ENCODE peak calls at places on chromosome 2, in eight cellular contexts. One of them, this sample, is unnamed.

GRCh38 chr2:137951606-137952005 is 12.7 kb upstream of the HNMT start:
- DNase-seq in kidney epithelial cell: no peak
- DNase-seq in lower leg skin: no peak
- DNase-seq in Panc1: no peak
- DNase-seq in astrocyte: peak
- DNase-seq in GM23338: no peak
- DNase-seq in brain microvascular endothelial cell: peak
- DNase-seq in cardiac muscle cell: no peak
- DNase-seq in this sample: no peak

GRCh38 chr2:207475546-207475945 is 54.2 kb upstream of the CREB1 start:
- DNase-seq in GM23338: no peak
- DNase-seq in kidney epithelial cell: no peak
- DNase-seq in Panc1: no peak
- DNase-seq in astrocyte: peak
- DNase-seq in brain microvascular endothelial cell: no peak
- DNase-seq in lower leg skin: no peak
- DNase-seq in cardiac muscle cell: no peak
- DNase-seq in this sample: no peak

GRCh38 chr2:201191132-201191875 is 8.4 kb downstream of the CASP10 start:
- DNase-seq in cardiac muscle cell: no peak
- DNase-seq in astrocyte: peak
- DNase-seq in kidney epithelial cell: no peak
- DNase-seq in Panc1: no peak
- DNase-seq in brain microvascular endothelial cell: no peak
- DNase-seq in lower leg skin: no peak
- DNase-seq in GM23338: no peak
- DNase-seq in this sample: no peak

GRCh38 chr2:187775651-187776050 is 221.4 kb upstream of the TFPI start:
- DNase-seq in GM23338: no peak
- DNase-seq in brain microvascular endothelial cell: peak
- DNase-seq in cardiac muscle cell: no peak
- DNase-seq in lower leg skin: no peak
- DNase-seq in Panc1: no peak
- DNase-seq in astrocyte: peak
- DNase-seq in kidney epithelial cell: no peak
- DNase-seq in this sample: no peak

GRCh38 chr2:239283961-239284801 is 116.6 kb downstream of the HDAC4 start:
- DNase-seq in astrocyte: no peak
- DNase-seq in brain microvascular endothelial cell: no peak
- DNase-seq in Panc1: no peak
- DNase-seq in GM23338: no peak
- DNase-seq in lower leg skin: no peak
- DNase-seq in cardiac muscle cell: no peak
- DNase-seq in kidney epithelial cell: no peak
- DNase-seq in this sample: no peak

GRCh38 chr2:157692768-157693167 is 64.1 kb upstream of the ACVR1C start:
- DNase-seq in cardiac muscle cell: no peak
- DNase-seq in brain microvascular endothelial cell: peak
- DNase-seq in GM23338: no peak
- DNase-seq in lower leg skin: no peak
- DNase-seq in kidney epithelial cell: peak
- DNase-seq in Panc1: peak
- DNase-seq in astrocyte: peak
- DNase-seq in this sample: no peak

GRCh38 chr2:54459037-54459441 is 2.9 kb downstream of the SPTBN1 start:
- DNase-seq in cardiac muscle cell: no peak
- DNase-seq in brain microvascular endothelial cell: no peak
- DNase-seq in Panc1: no peak
- DNase-seq in kidney epithelial cell: no peak
- DNase-seq in astrocyte: peak
- DNase-seq in lower leg skin: no peak
- DNase-seq in GM23338: no peak
- DNase-seq in this sample: no peak

GRCh38 chr2:121638333-121638732 is 10.9 kb downstream of the CLASP1 start:
- DNase-seq in brain microvascular endothelial cell: no peak
- DNase-seq in kidney epithelial cell: no peak
- DNase-seq in Panc1: no peak
- DNase-seq in cardiac muscle cell: no peak
- DNase-seq in astrocyte: no peak
- DNase-seq in GM23338: no peak
- DNase-seq in lower leg skin: no peak
- DNase-seq in this sample: no peak

GRCh38 chr2:54454922-54455583 is 1.1 kb upstream of the SPTBN1 start:
- DNase-seq in lower leg skin: no peak
- DNase-seq in brain microvascular endothelial cell: no peak
- DNase-seq in cardiac muscle cell: peak
- DNase-seq in kidney epithelial cell: no peak
- DNase-seq in astrocyte: no peak
- DNase-seq in GM23338: peak
- DNase-seq in Panc1: no peak
- DNase-seq in this sample: no peak

GRCh38 chr2:178722296-178722695 is 84.9 kb downstream of the TTN start:
- DNase-seq in Panc1: no peak
- DNase-seq in cardiac muscle cell: no peak
- DNase-seq in astrocyte: no peak
- DNase-seq in lower leg skin: no peak
- DNase-seq in GM23338: no peak
- DNase-seq in brain microvascular endothelial cell: no peak
- DNase-seq in kidney epithelial cell: no peak
- DNase-seq in this sample: no peak

GRCh38 chr2:225998653-225999052 is 599.1 kb downstream of the NYAP2 start:
- DNase-seq in kidney epithelial cell: no peak
- DNase-seq in astrocyte: peak
- DNase-seq in Panc1: no peak
- DNase-seq in GM23338: peak
- DNase-seq in cardiac muscle cell: no peak
- DNase-seq in brain microvascular endothelial cell: peak
- DNase-seq in lower leg skin: no peak
- DNase-seq in this sample: no peak

GRCh38 chr2:68564426-68564825 is 79.0 kb upstream of the PROKR1 start:
- DNase-seq in brain microvascular endothelial cell: no peak
- DNase-seq in Panc1: no peak
- DNase-seq in lower leg skin: no peak
- DNase-seq in astrocyte: no peak
- DNase-seq in kidney epithelial cell: no peak
- DNase-seq in cardiac muscle cell: no peak
- DNase-seq in GM23338: no peak
- DNase-seq in this sample: no peak

GRCh38 chr2:234459401-234460009 is 37.4 kb downstream of the ARL4C start:
- DNase-seq in brain microvascular endothelial cell: no peak
- DNase-seq in kidney epithelial cell: no peak
- DNase-seq in cardiac muscle cell: no peak
- DNase-seq in GM23338: no peak
- DNase-seq in lower leg skin: no peak
- DNase-seq in astrocyte: no peak
- DNase-seq in Panc1: no peak
- DNase-seq in this sample: no peak

GRCh38 chr2:219642465-219643083 is 15.1 kb downstream of the SLC4A3 start:
- DNase-seq in kidney epithelial cell: peak
- DNase-seq in cardiac muscle cell: peak
- DNase-seq in astrocyte: peak
- DNase-seq in lower leg skin: peak
- DNase-seq in GM23338: peak
- DNase-seq in brain microvascular endothelial cell: peak
- DNase-seq in Panc1: peak
- DNase-seq in this sample: peak

GRCh38 chr2:218985325-218986091 is 524 bp upstream of the FEV start:
- DNase-seq in GM23338: peak
- DNase-seq in kidney epithelial cell: no peak
- DNase-seq in lower leg skin: no peak
- DNase-seq in astrocyte: no peak
- DNase-seq in Panc1: no peak
- DNase-seq in brain microvascular endothelial cell: no peak
- DNase-seq in cardiac muscle cell: no peak
- DNase-seq in this sample: no peak

GRCh38 chr2:226732478-226733188 is 67.0 kb downstream of the IRS1 start:
- DNase-seq in Panc1: no peak
- DNase-seq in astrocyte: no peak
- DNase-seq in cardiac muscle cell: no peak
- DNase-seq in lower leg skin: no peak
- DNase-seq in GM23338: no peak
- DNase-seq in brain microvascular endothelial cell: no peak
- DNase-seq in kidney epithelial cell: no peak
- DNase-seq in this sample: no peak

GRCh38 chr2:26363323-26363722 is 16.7 kb upstream of the ADGRF3 start:
- DNase-seq in brain microvascular endothelial cell: peak
- DNase-seq in lower leg skin: no peak
- DNase-seq in GM23338: no peak
- DNase-seq in kidney epithelial cell: no peak
- DNase-seq in astrocyte: peak
- DNase-seq in cardiac muscle cell: no peak
- DNase-seq in Panc1: no peak
- DNase-seq in this sample: no peak

GRCh38 chr2:69615078-69615630 is 28.4 kb downstream of the AAK1 start:
- DNase-seq in GM23338: no peak
- DNase-seq in kidney epithelial cell: no peak
- DNase-seq in Panc1: no peak
- DNase-seq in lower leg skin: no peak
- DNase-seq in brain microvascular endothelial cell: peak
- DNase-seq in astrocyte: peak
- DNase-seq in cardiac muscle cell: no peak
- DNase-seq in this sample: no peak

GRCh38 chr2:168054657-168055056 is 192.7 kb downstream of the STK39 start:
- DNase-seq in kidney epithelial cell: no peak
- DNase-seq in Panc1: no peak
- DNase-seq in GM23338: peak
- DNase-seq in cardiac muscle cell: no peak
- DNase-seq in lower leg skin: no peak
- DNase-seq in brain microvascular endothelial cell: no peak
- DNase-seq in astrocyte: no peak
- DNase-seq in this sample: no peak

GRCh38 chr2:168053676-168054075 is 193.7 kb downstream of the STK39 start:
- DNase-seq in GM23338: no peak
- DNase-seq in cardiac muscle cell: no peak
- DNase-seq in lower leg skin: no peak
- DNase-seq in Panc1: no peak
- DNase-seq in astrocyte: no peak
- DNase-seq in brain microvascular endothelial cell: no peak
- DNase-seq in kidney epithelial cell: no peak
- DNase-seq in this sample: no peak

GRCh38 chr2:168047291-168047690 is 200.1 kb downstream of the STK39 start:
- DNase-seq in cardiac muscle cell: no peak
- DNase-seq in astrocyte: no peak
- DNase-seq in brain microvascular endothelial cell: no peak
- DNase-seq in Panc1: no peak
- DNase-seq in kidney epithelial cell: no peak
- DNase-seq in lower leg skin: no peak
- DNase-seq in GM23338: no peak
- DNase-seq in this sample: no peak

GRCh38 chr2:168049609-168050008 is 197.8 kb downstream of the STK39 start:
- DNase-seq in cardiac muscle cell: no peak
- DNase-seq in brain microvascular endothelial cell: no peak
- DNase-seq in astrocyte: no peak
- DNase-seq in GM23338: no peak
- DNase-seq in lower leg skin: no peak
- DNase-seq in kidney epithelial cell: no peak
- DNase-seq in Panc1: no peak
- DNase-seq in this sample: no peak

GRCh38 chr2:168050377-168050776 is 197.0 kb downstream of the STK39 start:
- DNase-seq in GM23338: peak
- DNase-seq in lower leg skin: no peak
- DNase-seq in cardiac muscle cell: no peak
- DNase-seq in kidney epithelial cell: no peak
- DNase-seq in Panc1: no peak
- DNase-seq in brain microvascular endothelial cell: no peak
- DNase-seq in astrocyte: no peak
- DNase-seq in this sample: no peak
- TF ChIP-seq CTCF in GM23338: peak
- TF ChIP-seq CTCF in lower leg skin: no peak
- TF ChIP-seq CTCF in cardiac muscle cell: no peak
- TF ChIP-seq CTCF in kidney epithelial cell: no peak
- TF ChIP-seq CTCF in Panc1: no peak
- TF ChIP-seq CTCF in brain microvascular endothelial cell: no peak
- TF ChIP-seq CTCF in astrocyte: no peak
- TF ChIP-seq CTCF in this sample: peak

GRCh38 chr2:141109633-141110032 is 1021.2 kb downstream of the LRP1B start:
- DNase-seq in Panc1: no peak
- DNase-seq in kidney epithelial cell: no peak
- DNase-seq in cardiac muscle cell: peak
- DNase-seq in brain microvascular endothelial cell: no peak
- DNase-seq in astrocyte: no peak
- DNase-seq in GM23338: peak
- DNase-seq in lower leg skin: no peak
- DNase-seq in this sample: no peak
- TF ChIP-seq CTCF in Panc1: peak
- TF ChIP-seq CTCF in kidney epithelial cell: peak
- TF ChIP-seq CTCF in cardiac muscle cell: peak
- TF ChIP-seq CTCF in brain microvascular endothelial cell: peak
- TF ChIP-seq CTCF in astrocyte: no peak
- TF ChIP-seq CTCF in GM23338: peak
- TF ChIP-seq CTCF in lower leg skin: no peak
- TF ChIP-seq CTCF in this sample: peak

DNA sequence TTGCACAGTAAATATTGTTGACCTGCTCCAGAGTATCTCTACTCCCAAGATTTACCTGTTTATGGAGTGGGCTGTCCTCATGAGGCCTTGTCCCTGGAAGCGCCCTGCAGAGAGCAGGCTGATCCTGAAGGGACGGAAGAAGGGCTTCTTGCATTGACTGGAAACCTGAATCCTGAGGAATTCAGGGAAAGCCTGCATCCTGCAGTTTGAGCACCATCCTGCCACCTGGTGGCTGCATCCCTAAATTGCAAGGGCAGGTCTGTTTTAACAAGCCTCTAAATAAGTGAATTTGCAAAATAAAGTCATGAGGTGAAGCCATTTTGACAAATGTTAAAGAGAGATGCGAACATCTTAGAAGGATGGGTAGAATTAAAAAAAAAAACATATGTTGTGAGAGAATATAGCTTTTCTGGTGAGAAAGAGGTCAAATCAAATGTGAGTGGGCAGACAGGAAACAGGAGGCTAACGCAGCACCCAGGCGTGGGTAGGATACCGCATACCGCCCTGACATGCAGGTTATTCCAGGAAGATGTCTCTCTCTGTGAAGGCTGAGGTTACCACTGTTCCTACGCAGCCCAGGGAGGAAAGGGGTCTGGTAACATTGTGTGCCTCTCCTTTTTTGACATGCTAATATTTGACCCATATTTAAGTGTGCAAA is 754.9 kb downstream of the RNF144A start:
- DNase-seq in cardiac muscle cell: peak
- DNase-seq in GM23338: peak
- DNase-seq in lower leg skin: no peak
- DNase-seq in brain microvascular endothelial cell: peak
- DNase-seq in Panc1: peak
- DNase-seq in kidney epithelial cell: no peak
- DNase-seq in astrocyte: no peak
- DNase-seq in this sample: no peak
- TF ChIP-seq CTCF in cardiac muscle cell: peak
- TF ChIP-seq CTCF in GM23338: peak
- TF ChIP-seq CTCF in lower leg skin: no peak
- TF ChIP-seq CTCF in brain microvascular endothelial cell: peak
- TF ChIP-seq CTCF in Panc1: peak
- TF ChIP-seq CTCF in kidney epithelial cell: peak
- TF ChIP-seq CTCF in astrocyte: peak
- TF ChIP-seq CTCF in this sample: peak

DNA sequence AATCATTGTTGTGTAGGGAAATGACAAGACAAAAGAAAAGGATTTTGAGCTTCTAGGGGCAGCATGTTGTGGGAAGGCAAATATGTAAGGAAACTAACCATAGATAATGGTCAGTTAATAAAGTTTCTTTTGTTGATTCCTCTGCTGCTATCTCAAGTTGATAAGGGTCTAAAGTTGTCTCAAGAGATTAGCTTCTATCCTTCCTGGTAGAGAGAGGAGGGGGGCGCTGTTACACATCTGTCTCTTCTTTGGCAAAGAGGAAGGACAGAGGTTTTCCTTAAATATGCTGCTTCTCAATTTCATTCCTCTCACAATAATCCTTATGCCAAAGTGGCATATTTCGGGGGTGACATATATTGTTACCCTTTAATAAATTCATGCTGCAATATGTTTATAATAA is 944.0 kb downstream of the DPP10 start:
- DNase-seq in kidney epithelial cell: no peak
- DNase-seq in GM23338: peak
- DNase-seq in brain microvascular endothelial cell: no peak
- DNase-seq in astrocyte: no peak
- DNase-seq in lower leg skin: no peak
- DNase-seq in Panc1: no peak
- DNase-seq in cardiac muscle cell: no peak
- DNase-seq in this sample: no peak
- TF ChIP-seq CTCF in kidney epithelial cell: no peak
- TF ChIP-seq CTCF in GM23338: peak
- TF ChIP-seq CTCF in brain microvascular endothelial cell: no peak
- TF ChIP-seq CTCF in astrocyte: no peak
- TF ChIP-seq CTCF in lower leg skin: no peak
- TF ChIP-seq CTCF in Panc1: no peak
- TF ChIP-seq CTCF in cardiac muscle cell: no peak
- TF ChIP-seq CTCF in this sample: no peak

This sample was measured in type B pancreatic cell.